ENCODE peak calls at places on chromosomes 1 and 21, in nine cellular contexts. B is cerebellar cortex; W is AG08396; N is astrocyte of the cerebellum; X is CD8-positive, alpha-beta T cell; I is AG09309; U is left colon; K is HT-29; V is activated T-cell treated with anti-CD3 and anti-CD28 coated beads for 24 hours. R is an unnamed sample.
A peak's percentile ranks its signal among the peaks of the same experiment; 100 is the strongest.

GRCh38 chr21:45982256-45982757 is 737 bp downstream of the COL6A1 start:
- DNase-seq in U (no peak), V (no peak), K (no peak), B (no peak), N (no peak), X (no peak), W (no peak), I (no peak), R (peak; percentile 40)

GRCh38 chr1:97041011-97041410 is 319.4 kb downstream of the PTBP2 start:
- DNase-seq in K (no peak), B (no peak), I (no peak), V (no peak), W (no peak), N (no peak), X (no peak), U (no peak), R (no peak)

GRCh38 chr1:6519935-6520621 is 28.6 kb upstream of the PLEKHG5 start:
- DNase-seq in K (no peak), X (no peak), V (no peak), I (peak; percentile 68), B (peak; percentile 58), W (peak; percentile 78), U (no peak), N (peak; percentile 79), R (peak; percentile 78)

GRCh38 chr1:14630986-14631385 is 32.5 kb downstream of the KAZN start:
- DNase-seq in K (no peak), W (no peak), B (no peak), V (no peak), X (no peak), I (no peak), U (no peak), N (no peak), R (no peak)

GRCh38 chr1:113101588-113101987 is 28.6 kb downstream of the LRIG2 start:
- DNase-seq in N (no peak), B (no peak), V (no peak), U (no peak), K (no peak), X (no peak), I (no peak), W (no peak), R (no peak)

GRCh38 chr1:34695580-34695979 is 59.3 kb upstream of the GJB5 start:
- DNase-seq in I (no peak), X (no peak), N (no peak), W (no peak), V (no peak), B (no peak), U (no peak), K (no peak), R (no peak)

GRCh38 chr1:226293553-226293920 is 15.4 kb downstream of the LIN9 start:
- DNase-seq in N (no peak), W (no peak), K (no peak), V (no peak), B (no peak), I (no peak), U (no peak), X (no peak), R (no peak)

GRCh38 chr1:55071477-55071876 is 32.1 kb downstream of the PCSK9 start:
- DNase-seq in V (no peak), U (no peak), X (no peak), K (peak; percentile 53), W (peak; percentile 71), I (no peak), B (peak; percentile 86), N (peak; percentile 39), R (peak; percentile 73)

GRCh38 chr1:245411245-245411644 is 256.5 kb downstream of the KIF26B start:
- DNase-seq in W (peak; percentile 31), B (no peak), X (no peak), K (no peak), V (no peak), U (no peak), N (no peak), I (no peak), R (peak; percentile 59)

GRCh38 chr1:228898582-228898992 is 163.3 kb downstream of the RHOU start:
- DNase-seq in W (no peak), I (no peak), K (no peak), N (no peak), U (no peak), V (no peak), B (no peak), X (no peak), R (peak; percentile 34)

GRCh38 chr21:17769049-17769845 is 49.9 kb downstream of the C21orf91 start:
- DNase-seq in B (no peak), X (no peak), W (no peak), I (peak; percentile 3), K (no peak), V (no peak), U (no peak), N (no peak), R (no peak)

GRCh38 chr1:28882009-28882628 is 32.2 kb upstream of the EPB41 start:
- DNase-seq in K (peak; percentile 97), X (peak; percentile 78), I (peak; percentile 52), W (peak; percentile 87), N (peak; percentile 77), U (peak; percentile 83), V (peak; percentile 75), B (peak; percentile 97), R (peak; percentile 94)

GRCh38 chr1:39104158-39105060 is 78.3 kb downstream of the NDUFS5 start:
- DNase-seq in W (peak; percentile 49), N (no peak), X (no peak), V (no peak), I (no peak), B (no peak), U (peak; percentile 27), K (no peak), R (peak; percentile 60)

GRCh38 chr1:231971397-231972233 is 345.0 kb downstream of the DISC1 start:
- DNase-seq in W (no peak), I (peak; percentile 23), K (no peak), N (no peak), U (no peak), B (no peak), V (no peak), X (no peak), R (no peak)

GRCh38 chr1:228047183-228047466 is 35.4 kb upstream of the ARF1 start:
- DNase-seq in B (no peak), W (no peak), X (no peak), V (no peak), U (no peak), I (no peak), N (no peak), K (no peak), R (no peak)

GRCh38 chr1:27141266-27142003 is 13.5 kb downstream of the SLC9A1 start:
- DNase-seq in V (no peak), X (no peak), K (peak; percentile 91), N (no peak), I (no peak), W (no peak), U (peak; percentile 79), B (no peak), R (no peak)

GRCh38 chr1:161706483-161707347 is at the start of gene FCRLA:
- DNase-seq in W (peak; percentile 54), X (no peak), U (no peak), I (peak; percentile 90), V (no peak), K (no peak), N (peak; percentile 60), B (no peak), R (peak; percentile 34)

GRCh38 chr1:153404768-153405167 is 11.6 kb upstream of the S100A7A start:
- DNase-seq in X (peak; percentile 45), V (peak; percentile 45), I (no peak), K (peak; percentile 57), B (peak; percentile 21), N (no peak), U (no peak), W (peak; percentile 33), R (no peak)

GRCh38 chr1:29670752-29671151 is 434.4 kb downstream of the PTPRU start:
- DNase-seq in K (no peak), B (no peak), U (no peak), N (no peak), W (no peak), X (no peak), V (no peak), I (no peak), R (no peak)

GRCh38 chr1:89126234-89126580 is 293 bp upstream of the GBP2 start:
- DNase-seq in W (no peak), B (no peak), X (no peak), U (no peak), I (no peak), V (no peak), K (no peak), N (no peak), R (no peak)

GRCh38 chr21:30030416-30030815 is 90.6 kb upstream of the GRIK1 start:
- DNase-seq in W (no peak), N (no peak), U (no peak), K (no peak), V (no peak), X (no peak), I (no peak), B (no peak), R (no peak)

GRCh38 chr1:67760030-67760821 is 73.0 kb downstream of the GNG12 start:
- DNase-seq in X (peak; percentile 66), N (no peak), K (peak; percentile 91), V (peak; percentile 40), U (peak; percentile 89), I (no peak), W (peak; percentile 58), B (peak; percentile 60), R (peak; percentile 88)

GRCh38 chr1:24828887-24829192 is 83.6 kb downstream of the CLIC4 start:
- DNase-seq in X (no peak), N (no peak), I (no peak), V (no peak), U (no peak), B (no peak), W (no peak), K (no peak), R (no peak)